ENCODE peak calls at places on chromosome 19, in seven cellular contexts. Q is MCF 10A, A is activated B cell treated with CpG ODN at 0.5 μM for 24 hours, C is AG04450, V is ascending aorta, L is lower lobe of right lung, Y is neural crest cell. S is an unnamed sample.

GRCh38 chr19:1468274-1469199 is 10.5 kb downstream of the C19orf25 start:
- DNase-seq in C (no peak), L (no peak), Q (peak; percentile 50), V (no peak), Y (no peak), A (peak; percentile 45), S (no peak)

GRCh38 chr19:43743059-43743458 is 11.7 kb downstream of the SMG9 start:
- DNase-seq in L (no peak), Q (no peak), A (no peak), V (no peak), C (no peak), Y (no peak), S (no peak)

GRCh38 chr19:934865-935422 is 9.1 kb downstream of the ARID3A start:
- DNase-seq in Q (peak; percentile 90), V (peak; percentile 82), A (no peak), L (peak; percentile 95), C (no peak), Y (no peak), S (peak; percentile 83)

GRCh38 chr19:1945899-1946298 is 4.9 kb downstream of the CSNK1G2 start:
- DNase-seq in V (no peak), L (no peak), A (no peak), C (no peak), Q (peak; percentile 41), Y (peak; percentile 63), S (no peak)

GRCh38 chr19:11208526-11209471 is 11.5 kb upstream of the KANK2 start:
- DNase-seq in A (no peak), Q (no peak), V (no peak), L (no peak), Y (peak; percentile 46), C (no peak), S (no peak)

GRCh38 chr19:56163097-56163496 is 12.7 kb upstream of the GALP start:
- DNase-seq in L (no peak), Q (no peak), V (no peak), Y (no peak), C (no peak), A (no peak), S (no peak)

GRCh38 chr19:57025491-57025890 is 94.3 kb upstream of the USP29 start:
- DNase-seq in Y (no peak), C (no peak), L (no peak), Q (no peak), A (no peak), V (no peak), S (no peak)

GRCh38 chr19:9741476-9742171 is 26.9 kb downstream of the ZNF846 start:
- DNase-seq in Q (no peak), C (no peak), Y (no peak), A (no peak), L (no peak), V (no peak), S (no peak)

GRCh38 chr19:2216361-2217225 is 19.5 kb downstream of the PLEKHJ1 start:
- DNase-seq in Y (no peak), C (no peak), A (no peak), L (no peak), Q (no peak), V (no peak), S (no peak)

GRCh38 chr19:22052644-22053013 is 345 bp downstream of the ZNF257 start:
- DNase-seq in Y (no peak), C (no peak), A (no peak), L (no peak), V (no peak), Q (no peak), S (no peak)

GRCh38 chr19:47714339-47714738 is 1.1 kb downstream of the EHD2 start:
- DNase-seq in A (no peak), C (no peak), Q (no peak), Y (no peak), L (no peak), V (no peak), S (no peak)

GRCh38 chr19:1936430-1936829 is 4.5 kb upstream of the CSNK1G2 start:
- DNase-seq in A (no peak), V (no peak), Q (no peak), L (no peak), Y (no peak), C (no peak), S (no peak)

GRCh38 chr19:49339364-49340068 is 4.3 kb downstream of the CD37 start:
- DNase-seq in V (peak; percentile 68), L (peak; percentile 89), Y (peak; percentile 50), C (peak; percentile 32), A (peak; percentile 35), Q (no peak), S (no peak)

GRCh38 chr19:41328818-41329220 is 18.8 kb downstream of the CCDC97 start:
- DNase-seq in Y (no peak), L (no peak), C (no peak), Q (no peak), V (no peak), A (no peak), S (peak; percentile 86)

GRCh38 chr19:47020992-47021496 is 1.4 kb downstream of the NPAS1 start:
- DNase-seq in A (no peak), L (no peak), C (no peak), Q (no peak), Y (no peak), V (no peak), S (no peak)

GRCh38 chr19:45506991-45507863 is at the start of gene VASP:
- DNase-seq in Y (peak; percentile 65), A (peak; percentile 89), C (no peak), Q (peak; percentile 96), L (peak; percentile 93), V (peak; percentile 74), S (peak; percentile 89)

GRCh38 chr19:15194938-15195337 is 5.9 kb downstream of the NOTCH3 start:
- DNase-seq in L (no peak), Y (no peak), Q (no peak), C (no peak), V (no peak), A (no peak), S (peak; percentile 63)

GRCh38 chr19:33219261-33219812 is 6.3 kb downstream of the SLC7A10 start:
- DNase-seq in Y (peak; percentile 52), C (no peak), V (no peak), L (no peak), Q (no peak), A (no peak), S (no peak)

GRCh38 chr19:1491849-1492170 is 829 bp downstream of the REEP6 start:
- DNase-seq in Y (no peak), A (no peak), L (no peak), V (no peak), Q (no peak), C (no peak), S (peak; percentile 43)

GRCh38 chr19:10603084-10603872 is 16.2 kb upstream of the AP1M2 start:
- DNase-seq in L (peak; percentile 70), C (no peak), Q (no peak), Y (no peak), V (peak; percentile 15), A (peak; percentile 84), S (no peak)

GRCh38 chr19:15452111-15453047 is 2.6 kb upstream of the WIZ start:
- DNase-seq in Y (peak; percentile 65), A (no peak), V (peak; percentile 53), Q (peak; percentile 30), L (peak; percentile 91), C (peak; percentile 8), S (no peak)

GRCh38 chr19:31149306-31149975 is 199.8 kb downstream of the TSHZ3 start:
- DNase-seq in A (no peak), Q (no peak), L (no peak), Y (no peak), C (no peak), V (no peak), S (no peak)

GRCh38 chr19:39645800-39646411 is 9.8 kb upstream of the LGALS16 start:
- DNase-seq in C (no peak), A (no peak), Q (peak; percentile 49), L (no peak), V (no peak), Y (peak; percentile 38), S (no peak)

GRCh38 chr19:32828139-32828538 is 41.4 kb downstream of the SLC7A9 start:
- DNase-seq in L (no peak), Q (no peak), V (no peak), C (no peak), A (no peak), Y (no peak), S (no peak)

GRCh38 chr19:53328967-53329366 is 4.6 kb upstream of the ZNF845 start:
- DNase-seq in Q (no peak), A (no peak), V (no peak), L (peak; percentile 59), Y (no peak), C (no peak), S (no peak)

GRCh38 chr19:18866800-18867123 is 29.2 kb downstream of the CERS1 start:
- DNase-seq in Q (no peak), L (no peak), C (no peak), A (no peak), Y (no peak), V (no peak), S (no peak)
- TF ChIP-seq CTCF in Q (peak; percentile 29), L (peak; percentile 10), C (no peak), A (no peak), Y (peak; percentile 41), V (no peak), S (peak; percentile 77)

DNA sequence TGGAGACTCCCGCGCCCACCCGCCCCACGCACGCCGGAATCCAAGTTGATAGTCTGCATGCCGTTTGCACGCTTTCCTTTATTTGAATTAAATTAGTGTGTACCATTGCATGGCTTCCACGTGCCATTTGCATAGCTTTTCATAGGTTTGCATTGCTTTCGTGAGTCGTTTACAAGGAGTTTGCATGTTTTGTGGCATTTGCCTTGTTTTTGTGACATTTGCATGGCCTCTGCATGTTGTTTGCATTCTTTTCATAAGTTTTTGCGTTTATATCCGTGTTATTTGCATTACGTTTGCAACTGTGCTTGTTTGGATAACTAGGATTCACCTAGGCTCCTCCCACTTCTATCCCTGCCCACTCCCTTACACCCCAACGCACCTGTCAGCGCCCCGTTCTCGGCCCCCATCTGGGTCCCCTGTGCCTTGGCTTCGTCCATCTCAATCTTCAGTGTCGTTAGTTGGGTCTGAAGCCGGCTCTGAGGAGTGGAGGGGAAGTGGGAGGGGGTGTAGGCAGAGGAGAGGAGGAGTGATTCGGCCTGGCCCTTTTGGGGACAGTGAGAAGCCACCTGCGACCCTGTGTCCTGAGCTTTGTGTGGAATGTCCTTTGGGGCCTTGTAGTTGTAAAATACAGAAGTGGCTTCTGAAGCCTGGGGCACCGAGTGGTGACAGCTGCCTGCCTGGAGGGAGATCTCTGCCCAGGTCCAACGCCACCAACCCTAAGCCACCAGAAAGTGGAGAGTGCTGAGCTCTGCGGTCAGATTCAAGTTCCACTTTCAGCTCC is 2.4 kb downstream of the CCDC194 start:
- DNase-seq in C (no peak), Y (no peak), V (no peak), A (no peak), L (no peak), Q (no peak), S (no peak)
- TF ChIP-seq CTCF in C (no peak), Y (peak; percentile 41), V (no peak), A (no peak), L (no peak), Q (no peak), S (peak; percentile 6)

DNA sequence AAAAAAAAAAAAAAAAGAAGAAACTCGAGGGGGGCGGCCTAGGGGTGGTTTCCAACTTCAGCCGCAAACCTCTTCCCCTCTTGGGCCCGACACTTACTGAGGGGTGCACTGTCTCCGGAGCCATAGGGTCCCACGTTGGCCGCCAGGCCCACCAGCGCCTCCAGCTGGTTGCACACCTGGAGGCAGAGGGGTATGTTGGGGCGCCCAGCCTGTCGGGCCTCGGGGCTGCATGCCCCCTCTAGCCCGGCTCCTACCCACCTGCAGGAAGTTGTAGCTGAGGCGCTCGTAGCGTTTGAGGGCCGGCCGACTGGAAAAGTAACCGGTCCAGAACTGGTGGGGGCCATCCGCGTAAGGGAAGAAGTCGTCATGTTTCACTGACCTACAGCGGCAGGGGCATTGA is 8.6 kb downstream of the MAN2B1 start:
- DNase-seq in C (no peak), L (no peak), V (no peak), A (no peak), Y (no peak), Q (no peak), S (no peak)
- TF ChIP-seq CTCF in C (peak; percentile 1), L (no peak), V (no peak), A (no peak), Y (no peak), Q (no peak), S (no peak)

GRCh38 chr19:13982773-13983172 is 23.3 kb downstream of the RFX1 start:
- DNase-seq in Q (no peak), L (no peak), Y (no peak), V (no peak), C (no peak), A (no peak), S (no peak)
- TF ChIP-seq CTCF in Q (no peak), L (no peak), Y (no peak), V (no peak), C (no peak), A (no peak), S (no peak)

S was measured in CD14-positive monocyte.